ENCODE peak calls at places on chromosomes 16 and 17, in four cellular contexts. T is GM12878, A is WTC11, G is HepG2. M is an unnamed sample.

GRCh38 chr17:16419929-16420271 is 4.5 kb downstream of the TRPV2 start:
- DNase-seq in A (no peak), T (no peak), G (no peak), M (peak)

GRCh38 chr17:83079766-83080616 is 582 bp downstream of the METRNL start:
- DNase-seq in T (no peak), G (no peak), A (no peak), M (peak)

GRCh38 chr17:49090885-49091594 is 41.5 kb upstream of the B4GALNT2 start:
- DNase-seq in A (no peak), G (no peak), T (no peak), M (no peak)

GRCh38 chr17:77476920-77477805 is 336.4 kb downstream of the SEC14L1 start:
- DNase-seq in T (no peak), G (no peak), A (no peak), M (no peak)

GRCh38 chr17:4009164-4009785 is 45.0 kb upstream of the ATP2A3 start:
- DNase-seq in A (no peak), T (no peak), G (no peak), M (no peak)

GRCh38 chr16:67372664-67373063 is 20.6 kb downstream of the TPPP3 start:
- DNase-seq in T (no peak), G (no peak), A (no peak), M (no peak)

GRCh38 chr17:38605852-38606645 is at the start of gene SRCIN1:
- DNase-seq in A (peak), T (no peak), G (peak), M (peak)

GRCh38 chr17:68310141-68310540 is 18.8 kb downstream of the ARSG start:
- DNase-seq in A (no peak), G (no peak), T (no peak), M (no peak)

GRCh38 chr17:76081295-76082210 is 2.6 kb downstream of the ZACN start:
- DNase-seq in T (no peak), G (no peak), A (no peak), M (no peak)

GRCh38 chr17:62692159-62692651 is 64.7 kb downstream of the MRC2 start:
- DNase-seq in G (no peak), T (no peak), A (no peak), M (no peak)

GRCh38 chr17:33927732-33928133 is 327.4 kb upstream of the CCL2 start:
- DNase-seq in T (no peak), G (no peak), A (no peak), M (peak)

GRCh38 chr17:47708312-47708863 is 14.4 kb downstream of the TBKBP1 start:
- DNase-seq in T (no peak), G (no peak), A (peak), M (no peak)

GRCh38 chr17:60888812-60889709 is 211.4 kb downstream of the BCAS3 start:
- DNase-seq in T (no peak), G (no peak), A (no peak), M (no peak)

GRCh38 chr17:48253976-48254375 is 146.4 kb downstream of the SNX11 start:
- DNase-seq in A (no peak), T (no peak), G (no peak), M (no peak)

GRCh38 chr16:2022723-2023097 is 3.1 kb downstream of the NPW start:
- DNase-seq in A (peak), G (no peak), T (no peak), M (peak)

GRCh38 chr16:67169011-67169451 is 1.3 kb upstream of the NOL3 start:
- DNase-seq in T (no peak), G (no peak), A (peak), M (no peak)

GRCh38 chr17:64736804-64737492 is 74.8 kb upstream of the SMURF2 start:
- DNase-seq in A (peak), T (no peak), G (peak), M (no peak)

GRCh38 chr16:60648260-60648659 is 1388.0 kb downstream of the CDH8 start:
- DNase-seq in T (no peak), G (no peak), A (no peak), M (no peak)

GRCh38 chr16:80366023-80366422 is 174.8 kb upstream of the DYNLRB2 start:
- DNase-seq in T (no peak), A (no peak), G (no peak), M (no peak)

GRCh38 chr17:31428111-31428510 is 36.6 kb downstream of the RAB11FIP4 start:
- DNase-seq in G (no peak), T (no peak), A (peak), M (no peak)

GRCh38 chr17:83203472-83204221 is 124.2 kb downstream of the METRNL start:
- DNase-seq in A (peak), T (no peak), G (no peak), M (no peak)

GRCh38 chr16:3971706-3972105 is 91.2 kb upstream of the CREBBP start:
- DNase-seq in G (no peak), T (no peak), A (no peak), M (no peak)

GRCh38 chr17:61065263-61065773 is 334.3 kb upstream of the TBX2 start:
- DNase-seq in A (no peak), T (no peak), G (peak), M (no peak)

GRCh38 chr16:3800477-3801270 is 79.8 kb downstream of the CREBBP start:
- DNase-seq in T (no peak), G (no peak), A (no peak), M (no peak)

GRCh38 chr17:64134216-64134970 is 4.4 kb upstream of the ERN1 start:
- DNase-seq in G (peak), T (no peak), A (no peak), M (no peak)

GRCh38 chr16:74232831-74233465 is 63.7 kb upstream of the PSMD7 start:
- DNase-seq in A (no peak), G (no peak), T (no peak), M (no peak)

GRCh38 chr16:58222532-58223316 is 24.8 kb upstream of the CSNK2A2 start:
- DNase-seq in G (peak), A (no peak), T (no peak), M (no peak)

GRCh38 chr17:64261422-64262124 is 1.5 kb downstream of the TEX2 start:
- DNase-seq in A (no peak), G (no peak), T (no peak), M (peak)

GRCh38 chr17:76707985-76708807 is 2.6 kb downstream of the MXRA7 start:
- DNase-seq in G (peak), A (peak), T (no peak), M (peak)

GRCh38 chr16:15874745-15875314 is 13.6 kb downstream of the CEP20 start:
- DNase-seq in A (peak), T (no peak), G (peak), M (peak)

GRCh38 chr17:27323538-27324212 is 29.8 kb downstream of the WSB1 start:
- DNase-seq in A (no peak), T (no peak), G (peak), M (peak)

GRCh38 chr17:67801626-67802175 is 23.6 kb upstream of the BPTF start:
- DNase-seq in T (no peak), A (peak), G (peak), M (peak)

GRCh38 chr17:65931246-65932149 is 260.4 kb downstream of the CEP112 start:
- DNase-seq in T (no peak), G (no peak), A (no peak), M (no peak)

GRCh38 chr17:59365383-59365981 is 34.0 kb downstream of the YPEL2 start:
- DNase-seq in G (peak), A (no peak), T (no peak), M (peak)

GRCh38 chr16:83040174-83040573 is 413.4 kb downstream of the CDH13 start:
- DNase-seq in A (no peak), G (no peak), T (no peak), M (no peak)

GRCh38 chr17:38910325-38910724 is 15.1 kb upstream of the LASP1NB start:
- DNase-seq in T (no peak), G (no peak), A (no peak), M (no peak)

GRCh38 chr17:12549499-12549901 is 116.2 kb upstream of the MYOCD start:
- DNase-seq in T (no peak), G (no peak), A (no peak), M (no peak)

DNA sequence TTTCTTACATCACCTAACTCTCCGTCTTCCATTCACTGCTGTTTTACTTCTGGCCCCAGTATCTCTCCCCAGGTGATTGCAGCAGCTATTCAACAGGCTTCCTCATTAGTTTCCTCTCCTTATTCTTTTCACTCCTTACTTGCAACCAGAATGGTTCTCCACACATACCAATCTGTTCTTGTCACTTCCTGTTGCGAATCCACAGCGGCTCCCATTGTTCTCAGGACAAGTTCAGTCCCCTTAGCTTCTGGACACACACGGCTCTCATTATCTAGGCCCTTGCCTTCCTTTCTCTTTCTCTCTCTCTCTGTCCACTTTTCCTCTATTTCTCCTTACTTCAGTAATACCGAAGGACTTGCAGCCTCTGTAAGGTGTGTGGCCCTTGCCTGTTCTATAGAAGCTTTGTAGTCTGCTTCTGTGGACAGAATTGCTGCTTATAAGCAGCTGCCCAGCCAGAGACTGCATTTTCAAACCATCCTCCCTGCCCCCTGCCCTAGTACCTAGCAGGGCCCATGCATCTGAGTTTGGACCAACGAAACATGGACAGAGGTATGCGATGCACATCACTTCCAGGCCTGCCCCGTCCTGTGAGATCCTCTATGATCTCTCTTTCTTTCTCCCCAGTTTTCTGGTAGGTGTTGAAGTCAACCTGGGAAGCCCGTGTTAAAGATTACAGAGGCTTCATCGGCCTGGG is 45.7 kb downstream of the VAT1L start:
- DNase-seq in G (no peak), A (no peak), T (no peak), M (no peak)
- TF ChIP-seq TCF7 in G (no peak), A (no peak), T (no peak), M (no peak)

DNA sequence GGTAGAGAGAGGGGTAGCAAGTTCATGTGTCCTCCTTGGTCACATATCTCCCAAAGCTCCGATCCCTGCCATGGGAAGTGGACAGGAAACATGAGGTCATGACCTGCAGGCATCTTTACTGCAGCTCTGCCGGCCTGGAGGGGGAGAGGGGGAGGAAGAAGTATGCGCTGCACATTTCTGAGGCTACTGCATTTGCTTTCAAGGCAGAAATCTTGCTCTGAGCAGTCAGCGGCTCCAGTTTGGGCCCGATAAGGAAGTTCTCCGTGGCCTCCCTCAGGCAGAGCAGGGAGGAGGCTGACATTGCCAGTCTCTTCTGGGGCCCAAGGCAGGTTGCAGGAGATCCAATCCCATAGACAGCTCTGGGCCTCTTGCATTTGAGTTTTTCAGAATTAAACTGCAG is 1.5 kb upstream of the NHERF1 start:
- DNase-seq in G (no peak), T (no peak), A (no peak), M (no peak)
- TF ChIP-seq TCF7 in G (no peak), T (no peak), A (no peak), M (no peak)

GRCh38 chr16:11683140-11683539 is 14.9 kb downstream of the SNN start:
- DNase-seq in T (no peak), G (no peak), A (no peak), M (no peak)

GRCh38 chr16:11681977-11682654 is 13.9 kb downstream of the SNN start:
- DNase-seq in G (no peak), T (no peak), A (no peak), M (no peak)

GRCh38 chr16:11681526-11681925 is 13.3 kb downstream of the SNN start:
- DNase-seq in T (no peak), G (no peak), A (no peak), M (no peak)

GRCh38 chr16:11684231-11685025 is 16.2 kb downstream of the SNN start:
- DNase-seq in A (no peak), G (no peak), T (no peak), M (no peak)

GRCh38 chr16:11682655-11683096 is 14.4 kb downstream of the SNN start:
- DNase-seq in G (no peak), T (no peak), A (no peak), M (no peak)
- TF ChIP-seq TCF7 in G (no peak), T (no peak), A (no peak), M (no peak)

GRCh38 chr17:10309003-10309974 is 63.5 kb downstream of the MYH13 start:
- DNase-seq in G (no peak), A (no peak), T (no peak), M (no peak)
- TF ChIP-seq TCF7 in G (no peak), A (no peak), T (no peak), M (no peak)

GRCh38 chr16:48188449-48189102 is 32.8 kb upstream of the ABCC12 start:
- DNase-seq in G (peak), A (no peak), T (peak), M (no peak)
- TF ChIP-seq TCF7 in G (peak), A (no peak), T (peak), M (no peak)

GRCh38 chr16:20765732-20766131 is 1.9 kb downstream of the ACSM3 start:
- DNase-seq in T (no peak), A (no peak), G (no peak), M (no peak)

GRCh38 chr16:20768818-20769217 is 5.0 kb downstream of the ACSM3 start:
- DNase-seq in G (no peak), A (no peak), T (no peak), M (no peak)

GRCh38 chr16:20768121-20768520 is 4.3 kb downstream of the ACSM3 start:
- DNase-seq in G (no peak), A (no peak), T (no peak), M (no peak)

GRCh38 chr16:20766294-20766693 is 2.5 kb downstream of the ACSM3 start:
- DNase-seq in A (no peak), G (no peak), T (no peak), M (no peak)

GRCh38 chr16:20767577-20767976 is 3.8 kb downstream of the ACSM3 start:
- DNase-seq in T (no peak), A (no peak), G (peak), M (no peak)
- TF ChIP-seq TCF7 in T (no peak), A (no peak), G (no peak), M (no peak)

DNA sequence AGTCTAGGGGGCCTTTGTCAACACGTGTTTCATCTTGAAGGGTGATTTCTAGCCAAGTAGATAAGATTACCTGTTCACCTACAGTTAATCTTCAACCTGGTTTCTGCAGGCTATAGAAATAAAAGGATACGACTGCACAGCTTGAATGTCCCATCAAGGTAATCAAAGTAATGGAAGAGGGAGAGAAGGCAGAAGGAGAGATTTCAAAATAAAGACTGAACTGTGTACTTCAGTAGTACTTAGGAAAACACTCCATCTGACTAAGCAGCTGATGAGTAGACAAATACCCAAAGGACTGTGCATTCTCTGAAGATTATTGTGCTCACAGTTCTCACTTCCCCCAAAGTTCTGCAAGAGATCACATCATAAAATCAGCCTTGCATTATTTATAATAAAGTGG is 5.8 kb upstream of the RFFL start:
- DNase-seq in T (no peak), A (no peak), G (no peak), M (no peak)
- TF ChIP-seq TCF7 in T (no peak), A (no peak), G (no peak), M (no peak)

GRCh38 chr16:31268033-31268365 is 8.2 kb downstream of the ITGAM start:
- DNase-seq in G (no peak), T (no peak), A (no peak), M (no peak)

GRCh38 chr16:31265329-31266245 is 5.8 kb downstream of the ITGAM start:
- DNase-seq in A (peak), G (no peak), T (peak), M (no peak)

GRCh38 chr16:31269541-31269940 is 9.8 kb downstream of the ITGAM start:
- DNase-seq in G (no peak), T (no peak), A (no peak), M (no peak)

GRCh38 chr16:31268891-31269290 is 9.1 kb downstream of the ITGAM start:
- DNase-seq in A (no peak), G (no peak), T (no peak), M (no peak)

GRCh38 chr16:31267332-31268032 is 7.7 kb downstream of the ITGAM start:
- DNase-seq in A (no peak), T (no peak), G (no peak), M (no peak)
- TF ChIP-seq TCF7 in A (no peak), T (no peak), G (no peak), M (no peak)

GRCh38 chr17:78933025-78933958 is 8.1 kb upstream of the TIMP2 start:
- DNase-seq in G (peak), A (no peak), T (peak), M (no peak)

GRCh38 chr17:78937561-78937960 is 12.4 kb upstream of the TIMP2 start:
- DNase-seq in A (no peak), T (no peak), G (no peak), M (peak)

GRCh38 chr17:78934681-78935418 is 9.7 kb upstream of the TIMP2 start:
- DNase-seq in G (no peak), A (no peak), T (no peak), M (no peak)

GRCh38 chr17:78933959-78934568 is 8.9 kb upstream of the TIMP2 start:
- DNase-seq in T (no peak), G (peak), A (peak), M (no peak)

GRCh38 chr17:78935419-78936323 is 10.5 kb upstream of the TIMP2 start:
- DNase-seq in T (no peak), G (no peak), A (no peak), M (peak)
- TF ChIP-seq TCF7 in T (no peak), G (no peak), A (no peak), M (no peak)

M was measured in K562.